ENCODE peak calls at places on chromosome 14, in eight cellular contexts. M is CD4-positive, alpha-beta T cell; C is A549; P is lower leg skin; K is AG09319; J is WTC11; F is tibial artery; G is pancreas. Q is an unnamed sample.

GRCh38 chr14:67539116-67539515 is 6.0 kb downstream of the PLEKHH1 start:
- DNase-seq in M (no peak), C (no peak), P (peak; percentile 54), K (no peak), J (no peak), F (no peak), G (no peak), Q (no peak)

GRCh38 chr14:58408681-58409080 is 13.0 kb downstream of the TOMM20L start:
- DNase-seq in M (no peak), C (no peak), P (no peak), K (no peak), J (no peak), F (no peak), G (no peak), Q (no peak)

GRCh38 chr14:83071888-83072501 is 1538.3 kb upstream of the SEL1L start:
- DNase-seq in M (no peak), C (no peak), P (no peak), K (no peak), J (no peak), F (no peak), G (no peak), Q (no peak)

GRCh38 chr14:78567343-78567742 is 397.2 kb downstream of the NRXN3 start:
- DNase-seq in M (no peak), C (no peak), P (no peak), K (no peak), J (no peak), F (no peak), G (no peak), Q (no peak)

GRCh38 chr14:93977171-93977570 is 801 bp upstream of the ASB2 start:
- DNase-seq in M (no peak), C (no peak), P (no peak), K (no peak), J (no peak), F (no peak), G (no peak), Q (no peak)

GRCh38 chr14:22466520-22466919 is 122.5 kb downstream of the DAD1 start:
- DNase-seq in M (no peak), C (no peak), P (no peak), K (no peak), J (no peak), F (no peak), G (no peak), Q (no peak)

GRCh38 chr14:31582286-31582691 is 21.1 kb downstream of the NUBPL start:
- DNase-seq in M (no peak), C (no peak), P (no peak), K (no peak), J (no peak), F (peak; percentile 33), G (no peak), Q (no peak)

GRCh38 chr14:74954232-74954946 is 1.0 kb downstream of the PGF start:
- DNase-seq in M (no peak), C (no peak), P (no peak), K (no peak), J (no peak), F (no peak), G (peak; percentile 33), Q (peak; percentile 70)

GRCh38 chr14:84566109-84566508 is 963.8 kb upstream of the FLRT2 start:
- DNase-seq in M (no peak), C (no peak), P (no peak), K (no peak), J (peak; percentile 13), F (no peak), G (no peak), Q (no peak)

GRCh38 chr14:66003082-66003740 is 483.0 kb upstream of the CCDC196 start:
- DNase-seq in M (no peak), C (no peak), P (no peak), K (no peak), J (no peak), F (no peak), G (no peak), Q (no peak)

GRCh38 chr14:60647081-60647836 is 2.0 kb downstream of the SIX1 start:
- DNase-seq in M (no peak), C (no peak), P (peak; percentile 84), K (peak; percentile 45), J (peak; percentile 49), F (peak; percentile 75), G (no peak), Q (peak; percentile 64)

GRCh38 chr14:49861581-49861922 is 9.0 kb upstream of the NEMF start:
- DNase-seq in M (peak; percentile 66), C (peak; percentile 52), P (peak; percentile 93), K (peak; percentile 79), J (peak; percentile 43), F (peak; percentile 67), G (peak; percentile 53), Q (peak; percentile 46)

GRCh38 chr14:88983755-88984154 is 159.3 kb downstream of the TTC8 start:
- DNase-seq in M (no peak), C (peak; percentile 57), P (no peak), K (no peak), J (no peak), F (no peak), G (no peak), Q (no peak)

GRCh38 chr14:51079489-51079888 is 15.4 kb downstream of the TRIM9 start:
- DNase-seq in M (no peak), C (no peak), P (no peak), K (no peak), J (no peak), F (no peak), G (no peak), Q (no peak)

GRCh38 chr14:51087024-51087423 is 7.9 kb downstream of the TRIM9 start:
- DNase-seq in M (no peak), C (peak; percentile 41), P (no peak), K (no peak), J (peak; percentile 32), F (no peak), G (no peak), Q (no peak)

GRCh38 chr14:22886500-22887259 is 3.7 kb downstream of the REM2 start:
- DNase-seq in M (peak; percentile 75), C (peak; percentile 66), P (peak; percentile 93), K (no peak), J (peak; percentile 80), F (peak; percentile 38), G (peak; percentile 87), Q (peak; percentile 85)

GRCh38 chr14:64113279-64113678 is 180.9 kb downstream of the ESR2 start:
- DNase-seq in M (no peak), C (no peak), P (no peak), K (no peak), J (no peak), F (no peak), G (peak; percentile 83), Q (no peak)

GRCh38 chr14:76958975-76959710 is 69.4 kb downstream of the IRF2BPL start:
- DNase-seq in M (no peak), C (no peak), P (no peak), K (no peak), J (no peak), F (peak; percentile 72), G (no peak), Q (no peak)

GRCh38 chr14:94897092-94897491 is 127.2 kb upstream of the GSC start:
- DNase-seq in M (no peak), C (no peak), P (no peak), K (no peak), J (no peak), F (peak; percentile 60), G (no peak), Q (no peak)

GRCh38 chr14:33938131-33938949 is 12.5 kb downstream of the EGLN3 start:
- DNase-seq in M (no peak), C (peak; percentile 42), P (peak; percentile 91), K (no peak), J (peak; percentile 47), F (peak; percentile 60), G (peak; percentile 91), Q (peak; percentile 38)

GRCh38 chr14:65187421-65188049 is 85.2 kb upstream of the MAX start:
- DNase-seq in M (no peak), C (no peak), P (no peak), K (no peak), J (peak; percentile 49), F (no peak), G (no peak), Q (no peak)

GRCh38 chr14:69877492-69877891 is 1.7 kb upstream of the SMOC1 start:
- DNase-seq in M (no peak), C (no peak), P (no peak), K (no peak), J (no peak), F (no peak), G (no peak), Q (no peak)
- TF ChIP-seq CTCF in M (no peak), C (peak; percentile 62), P (no peak), K (peak; percentile 10), J (peak; percentile 45), F (peak; percentile 27), G (peak; percentile 27), Q (peak; percentile 41)

DNA sequence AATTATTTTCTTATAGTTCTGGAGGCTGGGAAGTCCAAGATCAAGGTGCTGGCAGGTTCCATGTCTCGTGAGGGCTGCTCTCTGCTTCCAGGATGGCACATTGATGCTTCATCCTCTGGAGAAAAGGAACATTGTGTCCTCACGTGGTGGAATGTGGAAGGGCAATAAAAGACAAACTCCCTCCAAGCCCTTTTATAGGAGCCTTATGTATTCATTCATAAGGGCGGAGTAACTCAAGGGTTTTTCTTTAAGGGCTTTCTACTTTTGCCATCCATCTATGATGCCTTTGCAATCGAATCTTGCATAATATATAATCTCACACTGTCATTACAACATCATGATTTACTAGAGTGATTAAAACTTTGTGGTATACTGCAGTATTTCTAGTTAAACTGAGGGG is 132.7 kb upstream of the DDHD1 start:
- DNase-seq in M (no peak), C (no peak), P (no peak), K (no peak), J (no peak), F (no peak), G (no peak), Q (no peak)
- TF ChIP-seq CTCF in M (no peak), C (no peak), P (no peak), K (no peak), J (no peak), F (no peak), G (no peak), Q (no peak)

DNA sequence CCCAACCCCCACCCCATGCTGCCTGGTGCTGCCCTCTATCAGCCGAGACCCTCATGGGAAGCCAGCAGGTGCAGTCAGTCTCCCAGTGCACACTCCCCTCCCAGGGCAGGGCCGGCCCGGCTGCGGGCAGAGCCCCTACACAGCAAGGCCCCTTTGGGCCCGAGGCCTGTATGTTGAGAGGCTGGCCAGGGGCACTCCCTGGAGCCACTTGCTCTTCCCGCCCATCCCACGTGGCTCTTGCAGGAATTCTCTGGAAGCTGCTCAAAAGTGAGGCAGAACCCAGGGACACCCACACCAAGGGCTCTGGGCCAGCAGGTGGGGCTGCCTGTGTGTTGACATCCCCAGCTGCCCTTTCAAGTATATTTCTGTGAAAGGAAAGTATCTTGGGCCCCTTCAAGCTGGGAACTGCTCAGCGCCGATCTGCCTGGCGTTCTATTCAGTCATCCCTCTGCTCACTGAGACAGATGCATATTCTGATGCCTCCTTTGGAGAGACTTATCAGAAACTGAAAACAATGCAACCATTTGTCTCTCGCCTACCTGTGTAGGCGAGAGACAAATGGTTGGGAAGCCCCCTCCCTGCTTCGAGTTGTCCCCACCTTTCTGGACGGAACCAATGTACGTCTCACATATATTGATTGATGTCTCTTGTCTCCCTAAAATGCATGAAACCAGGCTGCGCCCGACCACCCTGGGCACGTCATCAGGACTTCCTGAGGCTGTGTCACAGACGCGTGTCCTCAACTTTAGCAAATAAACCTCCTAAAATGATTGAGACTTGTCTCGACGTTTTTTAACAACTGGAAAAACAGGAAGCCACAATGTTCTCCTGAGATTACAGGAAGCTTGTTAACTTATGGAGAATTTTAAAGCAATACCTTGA is 6.0 kb downstream of the GPR132 start:
- DNase-seq in M (peak; percentile 50), C (no peak), P (no peak), K (no peak), J (peak; percentile 46), F (no peak), G (peak; percentile 51), Q (no peak)
- TF ChIP-seq CTCF in M (peak; percentile 35), C (no peak), P (no peak), K (no peak), J (no peak), F (no peak), G (no peak), Q (no peak)

GRCh38 chr14:26163761-26164160 is 434.1 kb downstream of the NOVA1 start:
- DNase-seq in M (no peak), C (no peak), P (no peak), K (no peak), J (no peak), F (no peak), G (no peak), Q (no peak)
- TF ChIP-seq CTCF in M (no peak), C (no peak), P (no peak), K (peak; percentile 41), J (peak; percentile 15), F (no peak), G (peak; percentile 16), Q (peak; percentile 45)

Q was measured in nephron progenitor cell.